ENCODE peak calls at places on chromosomes 1 and 21, in four cellular contexts. One of them, this sample, is unnamed.

GRCh38 chr1:243475966-243476365 is 220.1 kb downstream of the SDCCAG8 start:
- DNase-seq in caudate nucleus: peak; percentile 45
- DNase-seq in GM12864: no peak
- DNase-seq in stimulated activated CD8-positive, alpha-beta memory T cell treated with anti-CD3 and anti-CD28 coated beads, Interleukin-2, amount 100 ng/mL, for 48 hours: no peak
- DNase-seq in this sample: no peak

GRCh38 chr1:13700521-13701273 is 709 bp downstream of the PRDM2 start:
- DNase-seq in caudate nucleus: peak; percentile 69
- DNase-seq in GM12864: no peak
- DNase-seq in stimulated activated CD8-positive, alpha-beta memory T cell treated with anti-CD3 and anti-CD28 coated beads, Interleukin-2, amount 100 ng/mL, for 48 hours: peak; percentile 20
- DNase-seq in this sample: no peak

GRCh38 chr1:38608202-38608864 is 251.2 kb downstream of the RRAGC start:
- DNase-seq in caudate nucleus: no peak
- DNase-seq in GM12864: no peak
- DNase-seq in stimulated activated CD8-positive, alpha-beta memory T cell treated with anti-CD3 and anti-CD28 coated beads, Interleukin-2, amount 100 ng/mL, for 48 hours: no peak
- DNase-seq in this sample: no peak

GRCh38 chr1:245657371-245657770 is 502.6 kb downstream of the KIF26B start:
- DNase-seq in caudate nucleus: no peak
- DNase-seq in GM12864: no peak
- DNase-seq in stimulated activated CD8-positive, alpha-beta memory T cell treated with anti-CD3 and anti-CD28 coated beads, Interleukin-2, amount 100 ng/mL, for 48 hours: no peak
- DNase-seq in this sample: no peak

GRCh38 chr1:223515416-223515815 is 122.2 kb downstream of the CCDC185 start:
- DNase-seq in caudate nucleus: no peak
- DNase-seq in GM12864: no peak
- DNase-seq in stimulated activated CD8-positive, alpha-beta memory T cell treated with anti-CD3 and anti-CD28 coated beads, Interleukin-2, amount 100 ng/mL, for 48 hours: no peak
- DNase-seq in this sample: no peak

GRCh38 chr1:232306269-232306911 is 323.5 kb downstream of the SIPA1L2 start:
- DNase-seq in caudate nucleus: no peak
- DNase-seq in GM12864: no peak
- DNase-seq in stimulated activated CD8-positive, alpha-beta memory T cell treated with anti-CD3 and anti-CD28 coated beads, Interleukin-2, amount 100 ng/mL, for 48 hours: no peak
- DNase-seq in this sample: peak; percentile 41

GRCh38 chr21:23968008-23968407 is 1639.3 kb downstream of the MRPL39 start:
- DNase-seq in caudate nucleus: no peak
- DNase-seq in GM12864: no peak
- DNase-seq in stimulated activated CD8-positive, alpha-beta memory T cell treated with anti-CD3 and anti-CD28 coated beads, Interleukin-2, amount 100 ng/mL, for 48 hours: no peak
- DNase-seq in this sample: no peak

GRCh38 chr1:150514913-150515327 is 632 bp upstream of the FALEC start:
- DNase-seq in caudate nucleus: no peak
- DNase-seq in GM12864: no peak
- DNase-seq in stimulated activated CD8-positive, alpha-beta memory T cell treated with anti-CD3 and anti-CD28 coated beads, Interleukin-2, amount 100 ng/mL, for 48 hours: no peak
- DNase-seq in this sample: no peak

GRCh38 chr1:7585216-7585907 is 185.7 kb upstream of the VAMP3 start:
- DNase-seq in caudate nucleus: no peak
- DNase-seq in GM12864: no peak
- DNase-seq in stimulated activated CD8-positive, alpha-beta memory T cell treated with anti-CD3 and anti-CD28 coated beads, Interleukin-2, amount 100 ng/mL, for 48 hours: no peak
- DNase-seq in this sample: no peak

GRCh38 chr1:78688701-78689100 is 39.1 kb downstream of the IFI44 start:
- DNase-seq in caudate nucleus: no peak
- DNase-seq in GM12864: no peak
- DNase-seq in stimulated activated CD8-positive, alpha-beta memory T cell treated with anti-CD3 and anti-CD28 coated beads, Interleukin-2, amount 100 ng/mL, for 48 hours: no peak
- DNase-seq in this sample: no peak

GRCh38 chr1:206725053-206725963 is 40.6 kb downstream of the MAPKAPK2 start:
- DNase-seq in caudate nucleus: no peak
- DNase-seq in GM12864: no peak
- DNase-seq in stimulated activated CD8-positive, alpha-beta memory T cell treated with anti-CD3 and anti-CD28 coated beads, Interleukin-2, amount 100 ng/mL, for 48 hours: no peak
- DNase-seq in this sample: no peak

GRCh38 chr1:182601416-182601786 is 2.8 kb downstream of the RGS16 start:
- DNase-seq in caudate nucleus: peak; percentile 52
- DNase-seq in GM12864: peak; percentile 69
- DNase-seq in stimulated activated CD8-positive, alpha-beta memory T cell treated with anti-CD3 and anti-CD28 coated beads, Interleukin-2, amount 100 ng/mL, for 48 hours: peak; percentile 36
- DNase-seq in this sample: no peak

GRCh38 chr21:16070207-16070651 is 340.4 kb downstream of the USP25 start:
- DNase-seq in caudate nucleus: peak; percentile 73
- DNase-seq in GM12864: no peak
- DNase-seq in stimulated activated CD8-positive, alpha-beta memory T cell treated with anti-CD3 and anti-CD28 coated beads, Interleukin-2, amount 100 ng/mL, for 48 hours: no peak
- DNase-seq in this sample: no peak

GRCh38 chr21:42616366-42617340 is 36.8 kb upstream of the PDE9A start:
- DNase-seq in caudate nucleus: no peak
- DNase-seq in GM12864: no peak
- DNase-seq in stimulated activated CD8-positive, alpha-beta memory T cell treated with anti-CD3 and anti-CD28 coated beads, Interleukin-2, amount 100 ng/mL, for 48 hours: no peak
- DNase-seq in this sample: no peak

GRCh38 chr1:23791434-23792047 is 596 bp downstream of the LYPLA2 start:
- DNase-seq in caudate nucleus: no peak
- DNase-seq in GM12864: no peak
- DNase-seq in stimulated activated CD8-positive, alpha-beta memory T cell treated with anti-CD3 and anti-CD28 coated beads, Interleukin-2, amount 100 ng/mL, for 48 hours: no peak
- DNase-seq in this sample: no peak